ENCODE peak calls at places on chromosomes 2 and 18, in ten cellular contexts. One of them, this sample, is unnamed.

GRCh38 chr2:233977296-233977837 is 60.2 kb downstream of the TRPM8 start:
- DNase-seq in skeletal muscle cell: no peak
- DNase-seq in ELF-1: peak
- DNase-seq in BJ: no peak
- DNase-seq in iPS-NIHi11: peak
- DNase-seq in GM13976: no peak
- DNase-seq in activated CD4-positive, CD25-positive, alpha-beta regulatory T cell: no peak
- DNase-seq in uterus: no peak
- DNase-seq in CD4-positive, alpha-beta memory T cell: no peak
- DNase-seq in NCI-H1092 treated with DMSO at 0.1 percent for 48 hours: no peak
- DNase-seq in this sample: no peak

GRCh38 chr2:429575-430254 is 141.8 kb upstream of the ALKAL2 start:
- DNase-seq in ELF-1: no peak
- DNase-seq in iPS-NIHi11: no peak
- DNase-seq in BJ: no peak
- DNase-seq in NCI-H1092 treated with DMSO at 0.1 percent for 48 hours: no peak
- DNase-seq in skeletal muscle cell: no peak
- DNase-seq in uterus: no peak
- DNase-seq in CD4-positive, alpha-beta memory T cell: no peak
- DNase-seq in activated CD4-positive, CD25-positive, alpha-beta regulatory T cell: peak
- DNase-seq in GM13976: no peak
- DNase-seq in this sample: no peak

GRCh38 chr2:205066081-205066480 is 520.8 kb downstream of the PARD3B start:
- DNase-seq in BJ: no peak
- DNase-seq in ELF-1: no peak
- DNase-seq in activated CD4-positive, CD25-positive, alpha-beta regulatory T cell: no peak
- DNase-seq in NCI-H1092 treated with DMSO at 0.1 percent for 48 hours: no peak
- DNase-seq in uterus: no peak
- DNase-seq in skeletal muscle cell: no peak
- DNase-seq in GM13976: no peak
- DNase-seq in CD4-positive, alpha-beta memory T cell: no peak
- DNase-seq in iPS-NIHi11: no peak
- DNase-seq in this sample: no peak

GRCh38 chr18:55229682-55230081 is 270.4 kb upstream of the CCDC68 start:
- DNase-seq in NCI-H1092 treated with DMSO at 0.1 percent for 48 hours: no peak
- DNase-seq in BJ: no peak
- DNase-seq in uterus: no peak
- DNase-seq in GM13976: no peak
- DNase-seq in ELF-1: no peak
- DNase-seq in skeletal muscle cell: no peak
- DNase-seq in iPS-NIHi11: no peak
- DNase-seq in CD4-positive, alpha-beta memory T cell: no peak
- DNase-seq in activated CD4-positive, CD25-positive, alpha-beta regulatory T cell: no peak
- DNase-seq in this sample: no peak

GRCh38 chr2:98830573-98831145 is 99.7 kb upstream of the MGAT4A start:
- DNase-seq in NCI-H1092 treated with DMSO at 0.1 percent for 48 hours: no peak
- DNase-seq in skeletal muscle cell: no peak
- DNase-seq in ELF-1: no peak
- DNase-seq in GM13976: no peak
- DNase-seq in activated CD4-positive, CD25-positive, alpha-beta regulatory T cell: no peak
- DNase-seq in CD4-positive, alpha-beta memory T cell: no peak
- DNase-seq in uterus: no peak
- DNase-seq in iPS-NIHi11: no peak
- DNase-seq in BJ: no peak
- DNase-seq in this sample: no peak

GRCh38 chr2:225326969-225327368 is 72.5 kb upstream of the NYAP2 start:
- DNase-seq in NCI-H1092 treated with DMSO at 0.1 percent for 48 hours: no peak
- DNase-seq in ELF-1: no peak
- DNase-seq in BJ: no peak
- DNase-seq in GM13976: no peak
- DNase-seq in skeletal muscle cell: no peak
- DNase-seq in activated CD4-positive, CD25-positive, alpha-beta regulatory T cell: no peak
- DNase-seq in uterus: no peak
- DNase-seq in CD4-positive, alpha-beta memory T cell: no peak
- DNase-seq in iPS-NIHi11: no peak
- DNase-seq in this sample: no peak

GRCh38 chr2:18169121-18169786 is 290.8 kb downstream of the KCNS3 start:
- DNase-seq in uterus: no peak
- DNase-seq in activated CD4-positive, CD25-positive, alpha-beta regulatory T cell: no peak
- DNase-seq in iPS-NIHi11: no peak
- DNase-seq in skeletal muscle cell: no peak
- DNase-seq in BJ: no peak
- DNase-seq in CD4-positive, alpha-beta memory T cell: no peak
- DNase-seq in ELF-1: no peak
- DNase-seq in GM13976: no peak
- DNase-seq in NCI-H1092 treated with DMSO at 0.1 percent for 48 hours: no peak
- DNase-seq in this sample: no peak

GRCh38 chr2:37614061-37614802 is 57.2 kb downstream of the CDC42EP3 start:
- DNase-seq in BJ: peak
- DNase-seq in NCI-H1092 treated with DMSO at 0.1 percent for 48 hours: no peak
- DNase-seq in skeletal muscle cell: peak
- DNase-seq in activated CD4-positive, CD25-positive, alpha-beta regulatory T cell: no peak
- DNase-seq in GM13976: no peak
- DNase-seq in CD4-positive, alpha-beta memory T cell: no peak
- DNase-seq in uterus: peak
- DNase-seq in ELF-1: peak
- DNase-seq in iPS-NIHi11: no peak
- DNase-seq in this sample: no peak

GRCh38 chr2:11411768-11412448 is 54.1 kb downstream of the E2F6 start:
- DNase-seq in BJ: no peak
- DNase-seq in GM13976: no peak
- DNase-seq in ELF-1: peak
- DNase-seq in NCI-H1092 treated with DMSO at 0.1 percent for 48 hours: peak
- DNase-seq in skeletal muscle cell: no peak
- DNase-seq in iPS-NIHi11: peak
- DNase-seq in uterus: peak
- DNase-seq in activated CD4-positive, CD25-positive, alpha-beta regulatory T cell: no peak
- DNase-seq in CD4-positive, alpha-beta memory T cell: no peak
- DNase-seq in this sample: peak

GRCh38 chr18:9643549-9643948 is 29.2 kb upstream of the PPP4R1 start:
- DNase-seq in iPS-NIHi11: peak
- DNase-seq in NCI-H1092 treated with DMSO at 0.1 percent for 48 hours: no peak
- DNase-seq in uterus: no peak
- DNase-seq in GM13976: no peak
- DNase-seq in CD4-positive, alpha-beta memory T cell: no peak
- DNase-seq in activated CD4-positive, CD25-positive, alpha-beta regulatory T cell: no peak
- DNase-seq in skeletal muscle cell: peak
- DNase-seq in ELF-1: peak
- DNase-seq in BJ: peak
- DNase-seq in this sample: no peak

GRCh38 chr2:3801506-3801905 is 98.1 kb downstream of the DCDC2C start:
- DNase-seq in iPS-NIHi11: no peak
- DNase-seq in activated CD4-positive, CD25-positive, alpha-beta regulatory T cell: no peak
- DNase-seq in BJ: no peak
- DNase-seq in CD4-positive, alpha-beta memory T cell: no peak
- DNase-seq in uterus: no peak
- DNase-seq in GM13976: no peak
- DNase-seq in NCI-H1092 treated with DMSO at 0.1 percent for 48 hours: no peak
- DNase-seq in skeletal muscle cell: no peak
- DNase-seq in ELF-1: no peak
- DNase-seq in this sample: no peak

GRCh38 chr18:49447810-49448745 is 12.4 kb downstream of the DYM start:
- DNase-seq in CD4-positive, alpha-beta memory T cell: peak
- DNase-seq in skeletal muscle cell: no peak
- DNase-seq in BJ: no peak
- DNase-seq in ELF-1: peak
- DNase-seq in NCI-H1092 treated with DMSO at 0.1 percent for 48 hours: peak
- DNase-seq in uterus: no peak
- DNase-seq in GM13976: peak
- DNase-seq in activated CD4-positive, CD25-positive, alpha-beta regulatory T cell: peak
- DNase-seq in iPS-NIHi11: peak
- DNase-seq in this sample: no peak

GRCh38 chr2:136135924-136136906 is 18.3 kb upstream of the CXCR4 start:
- DNase-seq in NCI-H1092 treated with DMSO at 0.1 percent for 48 hours: peak
- DNase-seq in GM13976: peak
- DNase-seq in CD4-positive, alpha-beta memory T cell: peak
- DNase-seq in BJ: no peak
- DNase-seq in iPS-NIHi11: no peak
- DNase-seq in ELF-1: no peak
- DNase-seq in skeletal muscle cell: no peak
- DNase-seq in uterus: no peak
- DNase-seq in activated CD4-positive, CD25-positive, alpha-beta regulatory T cell: peak
- DNase-seq in this sample: peak

GRCh38 chr2:237236188-237236587 is 150.5 kb downstream of the COPS8 start:
- DNase-seq in CD4-positive, alpha-beta memory T cell: no peak
- DNase-seq in activated CD4-positive, CD25-positive, alpha-beta regulatory T cell: no peak
- DNase-seq in skeletal muscle cell: no peak
- DNase-seq in uterus: no peak
- DNase-seq in NCI-H1092 treated with DMSO at 0.1 percent for 48 hours: no peak
- DNase-seq in GM13976: no peak
- DNase-seq in ELF-1: no peak
- DNase-seq in iPS-NIHi11: no peak
- DNase-seq in BJ: no peak
- DNase-seq in this sample: no peak

GRCh38 chr2:71452565-71452964 is 796 bp upstream of the DYSF start:
- DNase-seq in skeletal muscle cell: peak
- DNase-seq in BJ: no peak
- DNase-seq in uterus: no peak
- DNase-seq in iPS-NIHi11: peak
- DNase-seq in GM13976: no peak
- DNase-seq in ELF-1: peak
- DNase-seq in activated CD4-positive, CD25-positive, alpha-beta regulatory T cell: no peak
- DNase-seq in NCI-H1092 treated with DMSO at 0.1 percent for 48 hours: no peak
- DNase-seq in CD4-positive, alpha-beta memory T cell: no peak
- DNase-seq in this sample: no peak

GRCh38 chr2:6580982-6581381 is 284.7 kb downstream of the CMPK2 start:
- DNase-seq in CD4-positive, alpha-beta memory T cell: no peak
- DNase-seq in iPS-NIHi11: no peak
- DNase-seq in NCI-H1092 treated with DMSO at 0.1 percent for 48 hours: no peak
- DNase-seq in BJ: no peak
- DNase-seq in ELF-1: no peak
- DNase-seq in skeletal muscle cell: peak
- DNase-seq in uterus: no peak
- DNase-seq in activated CD4-positive, CD25-positive, alpha-beta regulatory T cell: no peak
- DNase-seq in GM13976: no peak
- DNase-seq in this sample: no peak

GRCh38 chr2:171878481-171878993 is 15.5 kb downstream of the SLC25A12 start:
- DNase-seq in ELF-1: no peak
- DNase-seq in iPS-NIHi11: no peak
- DNase-seq in CD4-positive, alpha-beta memory T cell: no peak
- DNase-seq in NCI-H1092 treated with DMSO at 0.1 percent for 48 hours: peak
- DNase-seq in uterus: no peak
- DNase-seq in activated CD4-positive, CD25-positive, alpha-beta regulatory T cell: no peak
- DNase-seq in skeletal muscle cell: peak
- DNase-seq in BJ: peak
- DNase-seq in GM13976: no peak
- DNase-seq in this sample: peak

GRCh38 chr2:43605079-43605655 is 9.3 kb upstream of the THADA start:
- DNase-seq in GM13976: peak
- DNase-seq in activated CD4-positive, CD25-positive, alpha-beta regulatory T cell: no peak
- DNase-seq in NCI-H1092 treated with DMSO at 0.1 percent for 48 hours: peak
- DNase-seq in uterus: no peak
- DNase-seq in ELF-1: peak
- DNase-seq in BJ: no peak
- DNase-seq in skeletal muscle cell: peak
- DNase-seq in CD4-positive, alpha-beta memory T cell: no peak
- DNase-seq in iPS-NIHi11: peak
- DNase-seq in this sample: no peak

GRCh38 chr2:56267412-56267788 is 83.6 kb downstream of the CCDC85A start:
- DNase-seq in CD4-positive, alpha-beta memory T cell: no peak
- DNase-seq in activated CD4-positive, CD25-positive, alpha-beta regulatory T cell: no peak
- DNase-seq in GM13976: no peak
- DNase-seq in ELF-1: no peak
- DNase-seq in BJ: no peak
- DNase-seq in skeletal muscle cell: no peak
- DNase-seq in NCI-H1092 treated with DMSO at 0.1 percent for 48 hours: no peak
- DNase-seq in iPS-NIHi11: no peak
- DNase-seq in uterus: no peak
- DNase-seq in this sample: no peak

GRCh38 chr18:77070627-77071026 is 62.0 kb downstream of the MBP start:
- DNase-seq in activated CD4-positive, CD25-positive, alpha-beta regulatory T cell: no peak
- DNase-seq in skeletal muscle cell: no peak
- DNase-seq in GM13976: no peak
- DNase-seq in CD4-positive, alpha-beta memory T cell: no peak
- DNase-seq in NCI-H1092 treated with DMSO at 0.1 percent for 48 hours: no peak
- DNase-seq in BJ: no peak
- DNase-seq in ELF-1: no peak
- DNase-seq in uterus: no peak
- DNase-seq in iPS-NIHi11: no peak
- DNase-seq in this sample: no peak

GRCh38 chr2:170680172-170680913 is 34.8 kb upstream of the SP5 start:
- DNase-seq in GM13976: peak
- DNase-seq in skeletal muscle cell: no peak
- DNase-seq in ELF-1: peak
- DNase-seq in NCI-H1092 treated with DMSO at 0.1 percent for 48 hours: no peak
- DNase-seq in CD4-positive, alpha-beta memory T cell: no peak
- DNase-seq in uterus: no peak
- DNase-seq in BJ: no peak
- DNase-seq in activated CD4-positive, CD25-positive, alpha-beta regulatory T cell: no peak
- DNase-seq in iPS-NIHi11: peak
- DNase-seq in this sample: no peak